ENCODE peak calls at places on chromosomes 4 and X, in six cellular contexts. W, B, M, Q, J and K are unnamed samples.

GRCh38 chr4:176238819-176239218 is 30.2 kb downstream of the ASB5 start:
- DNase-seq in Q (no peak), B (no peak), M (peak), J (no peak), W (no peak), K (no peak)

GRCh38 chr4:140150636-140150885 is 3.4 kb downstream of the MAML3 start:
- DNase-seq in M (peak), J (peak), W (no peak), Q (no peak), B (no peak), K (no peak)

GRCh38 chrX:123860506-123860840 is 620 bp downstream of the XIAP start:
- DNase-seq in J (no peak), W (peak), M (no peak), B (no peak), Q (no peak), K (no peak)

GRCh38 chrX:74925210-74926088 is at the start of gene NEXMIF:
- DNase-seq in B (peak), Q (no peak), M (no peak), J (peak), W (no peak), K (no peak)

GRCh38 chr4:101306225-101306624 is 41.1 kb downstream of the PPP3CA start:
- DNase-seq in B (no peak), M (no peak), W (no peak), Q (no peak), J (no peak), K (no peak)

GRCh38 chr4:95095352-95095974 is 337.7 kb downstream of the BMPR1B start:
- DNase-seq in B (no peak), Q (no peak), W (no peak), J (no peak), M (peak), K (no peak)

GRCh38 chr4:38669233-38669632 is 5.2 kb downstream of the KLF3 start:
- DNase-seq in B (no peak), J (no peak), W (no peak), M (peak), Q (no peak), K (no peak)

GRCh38 chr4:175530655-175531054 is 281.4 kb downstream of the GPM6A start:
- DNase-seq in J (no peak), W (no peak), Q (no peak), M (no peak), B (no peak), K (no peak)

GRCh38 chr4:81595798-81596610 is 124.3 kb upstream of the RASGEF1B start:
- DNase-seq in W (no peak), J (no peak), M (no peak), Q (no peak), B (no peak), K (no peak)

GRCh38 chr4:81786063-81786763 is 314.5 kb upstream of the RASGEF1B start:
- DNase-seq in B (no peak), W (no peak), M (peak), J (no peak), Q (no peak), K (no peak)

GRCh38 chr4:82630079-82630478 is 68.3 kb upstream of the TMEM150C start:
- DNase-seq in B (no peak), J (no peak), W (no peak), Q (no peak), M (no peak), K (no peak)

GRCh38 chrX:150212672-150213480 is 150.2 kb upstream of the MAMLD1 start:
- DNase-seq in J (no peak), Q (peak), M (no peak), W (no peak), B (peak), K (no peak)

GRCh38 chr4:87092389-87093141 is 127.9 kb downstream of the KLHL8 start:
- DNase-seq in M (peak), J (peak), Q (peak), W (no peak), B (peak), K (no peak)

GRCh38 chr4:182093431-182093831 is 149.8 kb upstream of the TENM3 start:
- DNase-seq in M (peak), B (no peak), J (no peak), W (no peak), Q (no peak), K (no peak)

GRCh38 chr4:182090186-182090585 is 153.0 kb upstream of the TENM3 start:
- DNase-seq in J (no peak), W (no peak), M (no peak), Q (no peak), B (no peak), K (no peak)

GRCh38 chr4:182085051-182085480 is 158.1 kb upstream of the TENM3 start:
- DNase-seq in M (peak), W (no peak), Q (no peak), J (no peak), B (no peak), K (no peak)

GRCh38 chr4:182091128-182091527 is 152.1 kb upstream of the TENM3 start:
- DNase-seq in J (no peak), B (no peak), M (no peak), W (no peak), Q (no peak), K (no peak)

DNA sequence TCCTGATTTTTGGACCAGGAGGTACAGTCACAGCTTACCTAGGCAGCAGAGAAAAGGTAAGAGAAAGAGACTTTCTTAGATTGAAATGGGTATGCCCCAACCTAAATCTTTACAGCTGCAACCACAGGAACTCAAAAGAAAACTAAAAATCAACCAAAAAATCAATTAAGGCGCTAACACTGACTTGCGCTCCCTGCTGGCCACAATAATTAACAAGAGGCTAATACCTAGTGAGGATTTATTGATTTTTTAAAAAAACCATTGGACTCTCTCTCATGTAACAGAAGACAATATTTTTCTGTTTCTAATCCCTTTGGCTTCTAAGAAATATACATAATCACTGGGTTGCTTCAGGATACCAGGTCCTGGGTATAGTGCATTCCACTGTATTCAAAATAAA is 153.9 kb upstream of the TENM3 start:
- DNase-seq in Q (no peak), J (no peak), M (no peak), W (no peak), B (no peak), K (no peak)
- TF ChIP-seq CTCF in Q (no peak), J (no peak), M (peak), W (no peak), B (no peak), K (peak)

GRCh38 chr4:119785963-119786362 is 157.4 kb upstream of the PDE5A start:
- DNase-seq in J (no peak), M (peak), B (no peak), Q (no peak), W (no peak), K (no peak)
- TF ChIP-seq CTCF in J (peak), M (peak), B (peak), Q (peak), W (no peak), K (peak)

GRCh38 chrX:127732709-127733108 is 319.5 kb downstream of the ACTRT1 start:
- DNase-seq in J (no peak), W (no peak), M (no peak), B (no peak), Q (no peak), K (no peak)
- TF ChIP-seq CTCF in J (no peak), W (no peak), M (no peak), B (no peak), Q (no peak), K (no peak)

GRCh38 chrX:41670108-41670507 is 18.7 kb upstream of the GPR34 start:
- DNase-seq in Q (no peak), J (no peak), W (no peak), B (no peak), M (no peak), K (no peak)
- TF ChIP-seq CTCF in Q (no peak), J (no peak), W (no peak), B (no peak), M (no peak), K (no peak)

GRCh38 chr4:126405369-126405982 is 1090.7 kb downstream of the FAT4 start:
- DNase-seq in M (no peak), Q (no peak), B (no peak), W (no peak), J (no peak), K (peak)
- TF ChIP-seq CTCF in M (peak), Q (peak), B (peak), W (no peak), J (no peak), K (peak)